ENCODE peak calls at places on chromosome 2, in nine cellular contexts. A, Y, J, N, Q, F, M, H and D are unnamed samples.

GRCh38 chr2:42105330-42106256 is 57.8 kb downstream of the PKDCC start:
- DNase-seq in A (no peak), Y (peak), J (no peak), N (no peak), Q (no peak), F (peak), M (no peak), H (no peak), D (no peak)

GRCh38 chr2:229164545-229165249 is 106.4 kb downstream of the PID1 start:
- DNase-seq in A (no peak), Y (no peak), J (peak), N (no peak), Q (no peak), F (peak), M (no peak), H (no peak), D (no peak)

GRCh38 chr2:65896446-65896845 is 464.0 kb upstream of the SPRED2 start:
- DNase-seq in A (no peak), Y (no peak), J (no peak), N (no peak), Q (no peak), F (no peak), M (no peak), H (no peak), D (no peak)

GRCh38 chr2:16168506-16169264 is 228.3 kb downstream of the MYCN start:
- DNase-seq in A (no peak), Y (no peak), J (no peak), N (no peak), Q (no peak), F (peak), M (no peak), H (no peak), D (no peak)

GRCh38 chr2:63743170-63743975 is 98.3 kb upstream of the UGP2 start:
- DNase-seq in A (no peak), Y (no peak), J (no peak), N (no peak), Q (no peak), F (no peak), M (no peak), H (no peak), D (no peak)

GRCh38 chr2:240351826-240352426 is 83.5 kb upstream of the GPC1 start:
- DNase-seq in A (no peak), Y (no peak), J (no peak), N (peak), Q (peak), F (no peak), M (no peak), H (no peak), D (no peak)

GRCh38 chr2:37856101-37856751 is 68.9 kb upstream of the RMDN2 start:
- DNase-seq in A (no peak), Y (no peak), J (no peak), N (peak), Q (no peak), F (no peak), M (no peak), H (no peak), D (no peak)

GRCh38 chr2:187188783-187189631 is 259.0 kb downstream of the CALCRL start:
- DNase-seq in A (no peak), Y (no peak), J (peak), N (no peak), Q (no peak), F (no peak), M (no peak), H (peak), D (no peak)

GRCh38 chr2:127085260-127085666 is 21.7 kb downstream of the BIN1 start:
- DNase-seq in A (peak), Y (peak), J (peak), N (no peak), Q (no peak), F (no peak), M (no peak), H (no peak), D (peak)

GRCh38 chr2:126885701-126886121 is 13.0 kb upstream of the TEX51 start:
- DNase-seq in A (no peak), Y (no peak), J (peak), N (peak), Q (peak), F (peak), M (no peak), H (no peak), D (no peak)

GRCh38 chr2:189854152-189854551 is 69.9 kb downstream of the PMS1 start:
- DNase-seq in A (no peak), Y (no peak), J (peak), N (no peak), Q (no peak), F (no peak), M (no peak), H (no peak), D (no peak)

GRCh38 chr2:7930800-7931635 is 750.8 kb upstream of the ID2 start:
- DNase-seq in A (no peak), Y (no peak), J (peak), N (peak), Q (no peak), F (no peak), M (no peak), H (no peak), D (no peak)

GRCh38 chr2:237511421-237511820 is 24.4 kb downstream of the MLPH start:
- DNase-seq in A (no peak), Y (no peak), J (no peak), N (no peak), Q (no peak), F (no peak), M (no peak), H (no peak), D (no peak)

GRCh38 chr2:216308532-216308931 is 63.8 kb downstream of the MARCHF4 start:
- DNase-seq in A (no peak), Y (no peak), J (peak), N (no peak), Q (no peak), F (no peak), M (no peak), H (no peak), D (no peak)

DNA sequence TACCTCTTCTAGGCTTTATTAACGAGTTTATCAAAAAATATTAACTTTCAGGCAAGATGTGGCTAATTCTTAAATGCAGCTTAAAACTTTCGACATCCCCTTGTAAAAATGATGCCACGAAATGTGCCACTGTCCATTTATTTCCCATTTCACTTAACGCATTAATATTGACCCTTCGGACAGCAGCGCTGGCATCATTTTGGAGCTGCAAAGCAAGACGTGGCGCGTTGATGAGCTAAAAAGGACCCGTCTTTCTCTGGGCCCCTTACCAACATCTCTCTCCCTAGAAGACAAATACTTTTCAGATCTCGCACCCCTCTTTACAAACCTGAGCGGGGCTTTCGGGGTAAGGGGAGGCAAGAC is 367.9 kb downstream of the MTX2 start:
- DNase-seq in A (no peak), Y (no peak), J (no peak), N (no peak), Q (no peak), F (no peak), M (no peak), H (no peak), D (no peak)
- H3K27ac ChIP-seq in A (no peak), Y (no peak), J (no peak), N (peak), Q (peak), F (no peak), M (no peak), H (peak), D (peak)

DNA sequence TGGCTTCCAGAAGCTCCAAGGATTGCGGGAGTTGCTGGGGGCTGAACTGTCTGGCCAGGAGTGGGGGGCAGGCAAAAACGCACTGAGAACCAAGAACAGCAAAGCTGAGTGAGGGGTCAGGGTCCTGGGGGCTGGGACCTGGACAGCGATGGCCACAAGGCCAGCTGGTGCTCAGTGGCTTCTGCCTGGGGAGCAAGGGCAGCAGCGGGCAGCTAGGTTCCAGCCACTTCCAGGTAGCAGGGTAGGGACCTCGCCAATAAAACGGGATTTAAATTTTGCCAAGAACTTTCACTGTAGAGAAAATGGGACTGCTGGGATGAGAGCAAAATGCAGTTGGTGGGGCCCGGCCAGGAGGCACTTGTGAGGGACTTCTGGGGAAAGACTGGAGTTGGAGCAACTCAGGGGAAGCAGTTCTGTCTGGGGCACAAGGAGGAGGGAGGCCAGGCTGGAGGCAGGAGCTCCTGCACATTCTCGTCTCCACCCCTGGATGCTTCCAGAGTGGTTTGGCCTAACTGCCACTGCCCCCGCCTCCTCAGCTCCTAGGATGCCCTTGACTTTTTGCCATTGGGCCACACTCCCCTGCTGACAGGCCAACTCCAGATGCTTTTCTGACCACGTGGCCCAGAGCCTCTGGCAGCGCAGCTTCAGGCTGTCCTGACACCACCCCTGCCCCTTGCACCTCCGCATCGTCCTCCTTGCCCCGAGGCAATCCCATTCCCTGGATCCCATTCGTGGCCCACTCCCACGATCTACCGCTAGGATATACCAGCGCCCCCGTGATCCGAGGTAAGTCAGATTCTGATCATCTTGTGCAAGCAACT is 5.5 kb upstream of the CCDC74A start:
- DNase-seq in A (no peak), Y (no peak), J (no peak), N (peak), Q (peak), F (peak), M (no peak), H (no peak), D (no peak)
- TF ChIP-seq CTCF in A (no peak), Y (no peak), J (no peak), N (no peak), Q (no peak), F (no peak), M (no peak), H (no peak), D (no peak)

GRCh38 chr2:224069172-224069571 is 30.1 kb upstream of the SERPINE2 start:
- DNase-seq in A (no peak), Y (no peak), J (peak), N (no peak), Q (peak), F (no peak), M (no peak), H (no peak), D (no peak)
- H3K27ac ChIP-seq in A (no peak), Y (no peak), J (no peak), N (no peak), Q (no peak), F (no peak), M (no peak), H (no peak), D (no peak)

DNA sequence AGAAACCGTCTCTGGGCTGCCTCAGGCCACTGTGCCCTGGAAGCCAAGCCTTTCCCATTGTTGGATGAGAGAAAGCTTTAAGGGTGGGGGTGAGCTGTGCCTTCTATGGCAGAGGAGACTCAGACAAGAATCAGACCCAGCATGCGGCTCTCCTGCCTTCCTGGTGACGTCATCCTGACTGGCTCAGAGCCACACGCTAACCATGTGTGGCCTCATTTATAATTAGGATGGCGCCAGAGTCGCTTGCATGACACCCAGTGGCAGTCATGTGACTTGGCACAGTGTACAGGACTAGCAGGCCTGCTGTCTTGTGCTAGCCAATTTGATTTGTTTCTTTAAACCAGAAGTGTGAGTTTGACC is 99.2 kb downstream of the SH3BP4 start:
- DNase-seq in A (peak), Y (peak), J (peak), N (peak), Q (peak), F (no peak), M (no peak), H (peak), D (peak)
- TF ChIP-seq CTCF in A (no peak), Y (peak), J (no peak), N (no peak), Q (no peak), F (peak), M (no peak), H (no peak), D (peak)